ENCODE peak calls at places on chromosome 4, in eight cellular contexts. U is SJSA1; X is ELR; J is naive thymus-derived CD8-positive, alpha-beta T cell; M is BJ; S is adipocyte; P is occipital lobe; Z is SW480. Q is an unnamed sample.
A peak's percentile ranks its signal among the peaks of the same experiment; 100 is the strongest.

GRCh38 chr4:24753519-24753918 is 41.9 kb upstream of the SOD3 start:
- DNase-seq in U (no peak), X (peak; percentile 93), J (no peak), M (no peak), S (peak; percentile 35), P (no peak), Z (no peak), Q (peak; percentile 73)

GRCh38 chr4:84968936-84969335 is 2.4 kb upstream of the WDFY3 start:
- DNase-seq in U (no peak), X (no peak), J (no peak), M (no peak), S (no peak), P (no peak), Z (no peak), Q (peak; percentile 42)

GRCh38 chr4:183099537-183100297 is 660 bp downstream of the WWC2 start:
- DNase-seq in U (peak; percentile 55), X (peak; percentile 57), J (no peak), M (no peak), S (peak; percentile 62), P (no peak), Z (peak; percentile 50), Q (no peak)

GRCh38 chr4:116478343-116478742 is 607.0 kb downstream of the TRAM1L1 start:
- DNase-seq in U (no peak), X (no peak), J (no peak), M (no peak), S (no peak), P (no peak), Z (no peak), Q (no peak)

GRCh38 chr4:81467672-81467964 is 4.1 kb downstream of the RASGEF1B start:
- DNase-seq in U (no peak), X (no peak), J (no peak), M (no peak), S (no peak), P (no peak), Z (no peak), Q (no peak)

GRCh38 chr4:45004847-45005565 is 278.6 kb upstream of the GNPDA2 start:
- DNase-seq in U (no peak), X (peak; percentile 15), J (no peak), M (no peak), S (no peak), P (no peak), Z (no peak), Q (no peak)

GRCh38 chr4:172982151-172982590 is 186.4 kb upstream of the GALNT7 start:
- DNase-seq in U (peak; percentile 70), X (peak; percentile 50), J (no peak), M (peak; percentile 73), S (peak; percentile 75), P (no peak), Z (no peak), Q (peak; percentile 77)

GRCh38 chr4:148239406-148239805 is 202.8 kb downstream of the NR3C2 start:
- DNase-seq in U (no peak), X (no peak), J (no peak), M (no peak), S (no peak), P (no peak), Z (no peak), Q (no peak)

GRCh38 chr4:613126-613525 is 12.2 kb upstream of the PDE6B start:
- DNase-seq in U (no peak), X (no peak), J (no peak), M (no peak), S (no peak), P (no peak), Z (no peak), Q (no peak)

GRCh38 chr4:110106946-110107325 is 91.5 kb downstream of the ELOVL6 start:
- DNase-seq in U (peak; percentile 45), X (peak; percentile 75), J (no peak), M (no peak), S (peak; percentile 74), P (no peak), Z (peak; percentile 4), Q (no peak)

GRCh38 chr4:138775890-138776289 is 239.7 kb upstream of the NOCT start:
- DNase-seq in U (no peak), X (no peak), J (no peak), M (no peak), S (no peak), P (no peak), Z (no peak), Q (no peak)

GRCh38 chr4:5852806-5853205 is 40.1 kb downstream of the CRMP1 start:
- DNase-seq in U (no peak), X (no peak), J (no peak), M (no peak), S (no peak), P (no peak), Z (no peak), Q (no peak)

Q was measured in NCI-H345.